ENCODE peak calls at places on chromosomes 12 and 14, in five cellular contexts. Z is NAMALWA, E is neuronal stem cell, C is BE2C, J is germinal center. Y is an unnamed sample.

GRCh38 chr12:80810874-80811273 is 94.2 kb downstream of the MYF5 start:
- DNase-seq in Z (no peak), E (no peak), C (no peak), J (no peak), Y (no peak)

GRCh38 chr12:53868516-53868986 is 70.1 kb upstream of the HOXC13 start:
- DNase-seq in Z (no peak), E (no peak), C (no peak), J (no peak), Y (no peak)

GRCh38 chr12:115108129-115109100 is 424.4 kb upstream of the TBX3 start:
- DNase-seq in Z (no peak), E (no peak), C (no peak), J (no peak), Y (no peak)

GRCh38 chr12:571795-572531 is 91.3 kb downstream of the NINJ2 start:
- DNase-seq in Z (no peak), E (no peak), C (no peak), J (no peak), Y (no peak)

GRCh38 chr14:33578461-33579216 is 372.2 kb downstream of the EGLN3 start:
- DNase-seq in Z (no peak), E (no peak), C (no peak), J (no peak), Y (no peak)

GRCh38 chr12:19744760-19745218 is 305.5 kb downstream of the AEBP2 start:
- DNase-seq in Z (no peak), E (no peak), C (no peak), J (no peak), Y (no peak)

GRCh38 chr14:23864856-23865255 is 88.7 kb upstream of the DHRS4 start:
- DNase-seq in Z (no peak), E (no peak), C (no peak), J (no peak), Y (no peak)

GRCh38 chr12:92312463-92312970 is 166.9 kb upstream of the BTG1 start:
- DNase-seq in Z (no peak), E (no peak), C (no peak), J (no peak), Y (no peak)

GRCh38 chr12:93751864-93752610 is 74.9 kb downstream of the CRADD start:
- DNase-seq in Z (no peak), E (no peak), C (no peak), J (no peak), Y (no peak)

GRCh38 chr12:113111247-113111646 is 24.3 kb downstream of the RASAL1 start:
- DNase-seq in Z (no peak), E (no peak), C (no peak), J (no peak), Y (no peak)

GRCh38 chr12:49201595-49202295 is 12.9 kb upstream of the TUBA1A start:
- DNase-seq in Z (peak), E (no peak), C (peak), J (no peak), Y (no peak)

GRCh38 chr14:98174031-98174430 is 1098.0 kb downstream of the BCL11B start:
- DNase-seq in Z (no peak), E (no peak), C (no peak), J (no peak), Y (no peak)